ENCODE peak calls at places on chromosomes 7 and 10, in four cellular contexts. S, B, K and U are unnamed samples.

GRCh38 chr10:93757766-93758509 is at the start of gene LGI1:
- DNase-seq in S (no peak), B (no peak), K (no peak), U (peak)

GRCh38 chr10:60878224-60878623 is 65.8 kb downstream of the RHOBTB1 start:
- DNase-seq in S (no peak), B (no peak), K (no peak), U (no peak)

GRCh38 chr10:121838149-121838548 is 89.7 kb downstream of the ATE1 start:
- DNase-seq in S (no peak), B (no peak), K (no peak), U (no peak)

GRCh38 chr7:128270799-128271411 is 29.8 kb downstream of the LEP start:
- DNase-seq in S (no peak), B (no peak), K (no peak), U (no peak)

GRCh38 chr10:43978936-43979335 is 330.3 kb upstream of the ZNF32 start:
- DNase-seq in S (no peak), B (no peak), K (no peak), U (no peak)

GRCh38 chr7:38736135-38736534 is 105.0 kb upstream of the AMPH start:
- DNase-seq in S (no peak), B (no peak), K (peak), U (no peak)

GRCh38 chr10:60032723-60033122 is 126.4 kb upstream of the CCDC6 start:
- DNase-seq in S (peak), B (no peak), K (peak), U (peak)

GRCh38 chr7:132004528-132004927 is 448.1 kb upstream of the PODXL start:
- DNase-seq in S (no peak), B (no peak), K (peak), U (no peak)

GRCh38 chr7:68070992-68071391 is 1074.4 kb downstream of the TYW1 start:
- DNase-seq in S (no peak), B (no peak), K (no peak), U (no peak)

GRCh38 chr10:107740962-107741690 is 576.6 kb upstream of the SORCS1 start:
- DNase-seq in S (no peak), B (no peak), K (no peak), U (no peak)

GRCh38 chr7:21806388-21806787 is 139.3 kb downstream of the CDCA7L start:
- DNase-seq in S (no peak), B (no peak), K (no peak), U (no peak)

GRCh38 chr10:30842185-30842584 is 189.5 kb downstream of the ZNF438 start:
- DNase-seq in S (no peak), B (no peak), K (no peak), U (no peak)

DNA sequence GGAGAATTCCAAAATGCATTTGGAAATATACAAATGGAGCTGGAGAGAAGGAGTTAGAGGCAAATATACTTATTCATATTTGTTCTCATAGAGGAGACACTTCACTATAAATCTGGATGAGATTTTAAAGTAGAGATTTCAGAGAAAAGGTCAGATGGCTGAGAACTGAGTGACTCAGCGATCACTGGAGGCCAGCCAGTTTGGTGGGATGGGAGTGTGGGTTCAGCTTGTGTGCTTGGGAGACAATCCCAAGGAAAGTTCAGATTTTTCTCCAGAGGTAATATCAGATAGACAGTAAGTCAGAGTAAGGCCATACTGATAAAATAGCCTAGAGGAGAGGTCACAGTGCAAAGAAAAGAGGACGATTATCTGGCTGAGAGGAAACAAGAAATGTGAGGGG is 66.9 kb downstream of the MDFIC start:
- DNase-seq in S (peak), B (no peak), K (peak), U (no peak)
- H3K27ac ChIP-seq in S (peak), B (no peak), K (no peak), U (no peak)

DNA sequence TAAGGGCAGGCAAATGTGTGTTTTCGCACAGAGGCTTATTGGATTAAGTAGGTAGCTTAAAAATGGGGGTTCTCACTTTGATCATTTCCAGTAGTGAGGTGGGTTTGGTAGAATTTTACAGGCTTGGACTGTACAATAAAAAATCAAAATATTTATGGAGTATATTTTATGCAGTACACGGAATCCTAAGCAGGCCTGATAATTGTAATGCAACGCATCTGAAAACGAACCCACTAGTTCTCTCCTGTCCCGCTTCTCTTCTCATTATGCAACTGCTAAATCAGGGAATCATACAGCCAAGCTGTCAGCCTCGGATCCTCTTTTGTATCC is 377 bp upstream of the POLR1F start:
- DNase-seq in S (no peak), B (no peak), K (no peak), U (no peak)
- H3K27ac ChIP-seq in S (peak), B (peak), K (no peak), U (no peak)

GRCh38 chr7:106276513-106276912 is 8.3 kb downstream of the NAMPT start:
- DNase-seq in S (no peak), B (no peak), K (no peak), U (no peak)
- H3K27ac ChIP-seq in S (no peak), B (no peak), K (no peak), U (no peak)

DNA sequence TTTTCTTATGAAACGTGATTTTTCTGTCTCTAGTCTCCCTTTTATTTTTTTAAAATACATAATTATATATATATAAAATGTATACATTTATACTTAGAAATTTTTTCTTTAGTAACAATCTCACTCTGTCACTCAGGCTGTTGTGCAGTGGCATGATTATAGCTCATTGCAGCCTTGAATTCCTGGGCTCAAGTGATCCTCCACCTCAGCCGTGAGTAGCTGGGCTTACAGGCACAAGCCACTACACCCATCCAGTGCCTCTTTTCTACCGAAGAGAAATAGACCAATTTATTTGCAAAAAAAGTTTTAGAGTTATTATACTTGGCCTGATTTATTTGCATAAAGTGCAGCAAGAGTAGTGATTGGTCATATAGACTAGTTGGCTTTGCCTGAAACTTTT is 72.2 kb downstream of the MAPK8 start:
- DNase-seq in S (no peak), B (no peak), K (no peak), U (no peak)
- H3K27ac ChIP-seq in S (no peak), B (no peak), K (no peak), U (no peak)

GRCh38 chr7:31782411-31782991 is 95.5 kb downstream of the PPP1R17 start:
- DNase-seq in S (no peak), B (no peak), K (peak), U (no peak)
- H3K27ac ChIP-seq in S (no peak), B (no peak), K (no peak), U (peak)

GRCh38 chr10:3224241-3224640 is 51.7 kb upstream of the PITRM1 start:
- DNase-seq in S (no peak), B (no peak), K (no peak), U (no peak)
- H3K27ac ChIP-seq in S (no peak), B (no peak), K (no peak), U (no peak)

GRCh38 chr10:103652599-103653281 is 159.2 kb downstream of the NEURL1 start:
- DNase-seq in S (peak), B (no peak), K (no peak), U (no peak)
- H3K27ac ChIP-seq in S (peak), B (no peak), K (no peak), U (peak)